ENCODE peak calls at places on chromosomes 4 and X, in nine cellular contexts. Z, F, D, L, E, M, C, K and H are unnamed samples.

GRCh38 chrX:26032141-26032917 is 105.8 kb upstream of the MAGEB18 start:
- DNase-seq in C (no peak), L (peak), D (peak), Z (no peak), E (no peak), K (no peak), F (no peak), M (peak), H (peak)

GRCh38 chr4:1495416-1496115 is 89.3 kb upstream of the NKX1-1 start:
- DNase-seq in F (no peak), E (no peak), D (no peak), M (no peak), L (no peak), K (peak), C (no peak), Z (no peak), H (no peak)

GRCh38 chrX:135484636-135485289 is 35.7 kb upstream of the INTS6L start:
- DNase-seq in Z (peak), F (no peak), L (peak), C (peak), M (no peak), D (peak), K (peak), E (peak), H (peak)

GRCh38 chr4:182448281-182449151 is 205.3 kb downstream of the TENM3 start:
- DNase-seq in K (peak), Z (peak), M (peak), F (peak), D (peak), C (peak), E (peak), L (peak), H (peak)

GRCh38 chrX:101108293-101108692 is 10.3 kb downstream of the CENPI start:
- DNase-seq in Z (no peak), E (no peak), K (no peak), F (no peak), M (no peak), L (peak), C (peak), D (peak), H (no peak)

GRCh38 chr4:52841707-52842456 is 20.2 kb upstream of the RASL11B start:
- DNase-seq in K (no peak), M (no peak), D (peak), C (peak), L (peak), F (no peak), E (no peak), Z (no peak), H (no peak)

GRCh38 chr4:12488672-12489071 is 995.5 kb downstream of the RAB28 start:
- DNase-seq in E (no peak), K (no peak), C (no peak), D (peak), L (no peak), F (peak), Z (no peak), M (no peak), H (no peak)

GRCh38 chr4:1347410-1347864 is 429 bp downstream of the UVSSA start:
- DNase-seq in D (peak), M (no peak), K (no peak), F (peak), L (peak), Z (peak), E (peak), C (peak), H (peak)

GRCh38 chr4:94304365-94304971 is 38.2 kb downstream of the HPGDS start:
- DNase-seq in F (no peak), D (peak), Z (peak), M (peak), K (no peak), C (peak), E (no peak), L (peak), H (peak)

GRCh38 chr4:186067757-186068385 is 1.1 kb upstream of the TLR3 start:
- DNase-seq in K (peak), D (peak), E (peak), Z (peak), C (peak), F (peak), L (peak), M (peak), H (peak)

GRCh38 chr4:154503598-154503997 is 12.0 kb upstream of the DCHS2 start:
- DNase-seq in F (no peak), Z (peak), M (no peak), L (peak), C (peak), K (no peak), D (peak), E (no peak), H (no peak)

GRCh38 chrX:11589573-11590110 is 76.1 kb downstream of the ARHGAP6 start:
- DNase-seq in D (no peak), E (no peak), C (no peak), K (no peak), F (no peak), L (peak), Z (no peak), M (peak), H (no peak)

GRCh38 chrX:23908219-23909003 is 605 bp downstream of the CXorf58 start:
- DNase-seq in F (no peak), D (no peak), Z (peak), C (no peak), M (no peak), E (peak), L (no peak), K (peak), H (no peak)

GRCh38 chr4:158597879-158598596 is 73.6 kb downstream of the C4orf46 start:
- DNase-seq in L (no peak), F (no peak), D (no peak), Z (no peak), K (no peak), C (no peak), M (no peak), E (no peak), H (no peak)

GRCh38 chr4:108651068-108651794 is 832 bp downstream of the OSTC start:
- DNase-seq in Z (peak), F (no peak), E (peak), C (peak), D (peak), K (no peak), M (peak), L (peak), H (peak)

GRCh38 chr4:153166971-153167501 is 37.2 kb upstream of the TRIM2 start:
- DNase-seq in M (no peak), C (peak), Z (no peak), D (peak), E (no peak), F (no peak), L (peak), K (no peak), H (peak)

GRCh38 chr4:173442223-173442932 is 43.5 kb upstream of the SCRG1 start:
- DNase-seq in D (no peak), E (no peak), L (peak), F (no peak), M (no peak), Z (no peak), K (no peak), C (no peak), H (no peak)

DNA sequence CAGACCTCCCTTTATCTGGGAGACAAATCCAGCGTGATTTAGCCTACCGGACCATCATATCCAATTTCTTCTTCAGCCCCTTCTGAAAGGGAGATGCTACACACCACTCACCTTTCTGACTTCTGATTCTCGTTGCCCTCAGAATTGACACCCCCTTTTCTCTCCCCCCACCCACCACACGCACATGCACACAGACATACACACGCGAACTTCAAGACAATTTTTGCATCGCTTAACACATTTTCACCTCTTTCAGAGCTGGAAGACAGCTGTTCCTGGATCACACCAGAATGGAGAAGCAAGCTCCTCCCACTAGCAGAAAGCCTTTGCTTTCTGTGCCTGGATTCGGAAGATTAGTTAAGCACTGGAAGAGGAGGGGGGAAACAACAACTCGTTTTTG is 1.0 kb upstream of the SNCA start:
- DNase-seq in L (peak), C (no peak), D (peak), F (no peak), Z (no peak), E (no peak), K (no peak), M (no peak), H (no peak)
- H3K4me3 ChIP-seq in L (no peak), C (no peak), D (peak), F (peak), Z (no peak), E (no peak), K (peak), M (peak), H (peak)

GRCh38 chrX:46796574-46797191 is 37.8 kb upstream of the SLC9A7 start:
- DNase-seq in K (peak), E (peak), D (peak), M (no peak), F (peak), C (peak), Z (peak), L (peak), H (peak)
- TF ChIP-seq CTCF in K (peak), E (peak), D (peak), M (peak), F (peak), C (peak), Z (peak), L (peak), H (peak)

DNA sequence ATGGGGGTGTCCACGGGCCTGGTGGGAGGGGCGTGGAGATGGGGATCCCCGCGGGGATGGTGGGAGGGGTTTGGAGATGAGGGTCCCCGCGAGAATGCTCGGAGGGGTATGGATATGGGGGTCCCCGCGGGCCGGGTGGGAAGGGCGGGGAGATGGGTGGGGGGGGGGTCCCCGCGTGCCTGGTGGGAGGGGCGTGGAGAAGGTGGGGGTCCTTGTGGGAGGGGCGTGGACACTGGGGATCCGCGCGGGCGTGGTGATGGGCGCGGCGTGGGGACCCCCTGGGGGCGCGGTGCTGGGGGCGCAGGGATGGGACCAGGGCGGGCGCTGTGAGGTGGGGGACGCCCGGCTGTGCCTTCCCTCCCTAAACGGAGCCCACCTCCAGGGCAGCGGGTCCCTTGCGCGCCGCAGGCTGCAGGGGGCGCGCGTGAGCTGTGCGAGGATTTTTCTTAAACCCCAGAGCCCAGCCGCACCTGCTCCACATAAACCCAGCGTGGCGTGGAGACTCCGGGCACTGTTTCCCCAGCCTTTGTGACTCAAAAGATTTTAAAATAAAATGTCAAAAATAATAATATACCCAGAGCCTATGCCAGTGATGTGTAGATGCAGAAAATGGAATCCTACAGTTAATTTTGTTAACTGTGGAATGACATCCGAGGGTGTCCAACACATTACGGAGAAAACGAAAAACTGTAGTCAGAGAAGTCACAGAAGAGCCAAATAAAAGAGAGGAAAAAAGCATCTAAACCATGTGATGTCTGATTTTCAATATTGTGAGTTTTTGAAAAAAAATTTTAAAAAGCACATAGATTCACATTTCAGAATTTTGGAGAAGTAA is 1.5 kb upstream of the ASMTL start:
- DNase-seq in F (peak), D (peak), C (peak), M (no peak), E (peak), L (peak), K (peak), Z (peak), H (peak)
- H3K4me3 ChIP-seq in F (peak), D (peak), C (peak), M (peak), E (no peak), L (no peak), K (peak), Z (peak), H (peak)

DNA sequence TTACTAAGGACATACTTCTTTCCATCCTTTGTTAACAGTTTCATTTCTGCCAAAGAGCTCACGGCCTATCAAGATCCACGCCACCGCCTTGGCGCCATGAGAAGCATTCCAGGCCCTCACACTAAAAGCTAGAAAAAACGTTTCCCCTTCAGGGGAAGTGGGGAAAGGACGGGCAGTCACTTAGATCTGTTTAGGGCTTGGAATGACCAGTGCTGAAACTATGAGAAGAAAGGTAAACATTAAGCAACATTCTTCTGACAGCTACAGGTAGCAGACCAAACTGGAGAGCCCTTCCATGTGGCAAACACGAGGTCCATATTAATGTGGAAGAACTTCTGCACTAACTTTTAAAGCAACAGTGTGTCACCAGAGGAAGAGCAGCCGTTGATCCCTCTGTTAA is 146.7 kb downstream of the SH3KBP1 start:
- DNase-seq in C (no peak), Z (no peak), F (no peak), E (no peak), K (no peak), M (no peak), D (no peak), L (no peak), H (no peak)
- TF ChIP-seq CTCF in C (no peak), Z (no peak), F (no peak), E (no peak), K (no peak), M (no peak), D (no peak), L (no peak), H (no peak)

GRCh38 chr4:22514431-22514830 is 1.4 kb downstream of the ADGRA3 start:
- DNase-seq in M (no peak), K (no peak), L (no peak), D (peak), F (no peak), C (peak), Z (no peak), E (no peak), H (peak)

GRCh38 chr4:22515145-22515887 is 550 bp downstream of the ADGRA3 start:
- DNase-seq in F (peak), Z (peak), M (no peak), D (peak), E (peak), L (peak), C (peak), K (peak), H (peak)

GRCh38 chr4:22515888-22516541 is at the start of gene ADGRA3:
- DNase-seq in Z (peak), E (peak), M (no peak), D (peak), L (peak), F (peak), C (peak), K (peak), H (no peak)

GRCh38 chr4:22512306-22512705 is 3.6 kb downstream of the ADGRA3 start:
- DNase-seq in M (no peak), D (no peak), L (no peak), K (no peak), C (peak), Z (no peak), E (no peak), F (no peak), H (no peak)

DNA sequence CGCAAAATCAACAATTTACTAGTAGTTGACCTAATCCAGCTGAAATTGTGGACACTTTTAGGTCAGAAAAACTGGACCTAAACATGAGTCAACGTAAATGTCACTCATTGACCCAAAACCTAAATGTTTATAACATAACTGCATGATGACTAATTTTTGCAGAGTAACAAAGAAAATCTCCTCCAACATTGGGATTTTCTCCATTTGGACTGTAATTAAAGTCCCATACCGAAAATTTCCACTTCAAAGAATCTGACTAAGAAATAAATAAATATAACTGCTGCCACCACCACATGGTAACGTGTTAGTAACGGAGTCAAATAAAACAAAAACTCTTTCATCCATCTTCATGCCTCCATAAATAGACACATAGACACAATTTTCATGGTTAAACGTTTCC is 1.9 kb downstream of the ADGRA3 start:
- DNase-seq in E (no peak), C (peak), K (no peak), D (peak), Z (no peak), F (no peak), M (peak), L (peak), H (peak)
- H3K4me3 ChIP-seq in E (no peak), C (peak), K (no peak), D (peak), Z (peak), F (no peak), M (peak), L (peak), H (peak)

DNA sequence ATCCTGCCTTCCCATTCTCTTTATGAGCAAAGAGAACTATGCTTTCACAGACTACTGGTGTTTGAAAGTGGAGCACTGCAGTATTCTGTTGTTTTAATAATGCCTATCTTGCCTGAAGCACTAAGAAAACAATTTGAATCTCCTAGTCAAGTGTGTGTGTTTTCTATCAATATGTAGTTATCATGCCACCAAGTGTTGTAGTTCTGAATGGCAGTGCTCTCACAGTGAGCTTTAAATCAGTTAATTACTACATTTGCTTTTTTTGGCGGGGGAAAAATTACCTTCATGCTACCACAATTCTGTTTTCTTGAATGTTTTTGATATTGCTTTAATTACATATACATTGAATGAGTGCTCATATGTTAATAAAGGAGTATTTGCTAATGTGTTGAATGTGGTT is 143.6 kb upstream of the FAM47A start:
- DNase-seq in C (no peak), L (no peak), M (no peak), Z (peak), K (no peak), E (no peak), D (no peak), F (no peak), H (no peak)
- TF ChIP-seq CTCF in C (no peak), L (no peak), M (no peak), Z (no peak), K (no peak), E (no peak), D (no peak), F (no peak), H (no peak)

DNA sequence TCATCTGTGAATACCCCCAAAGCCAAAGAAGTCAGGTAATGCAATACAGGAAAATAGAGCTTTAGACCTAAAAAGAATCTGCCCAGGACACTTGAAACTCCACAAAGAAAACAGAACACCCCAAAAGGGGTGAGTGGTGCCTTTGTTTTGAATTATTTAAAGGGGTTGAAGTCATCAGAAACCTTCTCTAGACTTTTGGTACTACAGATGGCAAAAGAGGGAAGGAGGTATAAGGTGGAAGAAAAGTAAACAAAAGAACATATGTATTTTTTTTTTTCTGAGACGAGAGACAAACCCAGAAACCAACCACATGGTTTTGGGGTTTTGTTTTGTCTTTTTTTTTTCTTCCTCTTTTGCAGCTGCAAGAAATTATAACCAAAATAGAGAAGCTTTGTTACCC is 1477.8 kb downstream of the C4orf33 start:
- DNase-seq in D (no peak), K (no peak), F (no peak), Z (peak), C (no peak), L (no peak), M (no peak), E (no peak), H (no peak)
- H3K4me3 ChIP-seq in D (no peak), K (no peak), F (no peak), Z (peak), C (no peak), L (no peak), M (no peak), E (no peak), H (no peak)

DNA sequence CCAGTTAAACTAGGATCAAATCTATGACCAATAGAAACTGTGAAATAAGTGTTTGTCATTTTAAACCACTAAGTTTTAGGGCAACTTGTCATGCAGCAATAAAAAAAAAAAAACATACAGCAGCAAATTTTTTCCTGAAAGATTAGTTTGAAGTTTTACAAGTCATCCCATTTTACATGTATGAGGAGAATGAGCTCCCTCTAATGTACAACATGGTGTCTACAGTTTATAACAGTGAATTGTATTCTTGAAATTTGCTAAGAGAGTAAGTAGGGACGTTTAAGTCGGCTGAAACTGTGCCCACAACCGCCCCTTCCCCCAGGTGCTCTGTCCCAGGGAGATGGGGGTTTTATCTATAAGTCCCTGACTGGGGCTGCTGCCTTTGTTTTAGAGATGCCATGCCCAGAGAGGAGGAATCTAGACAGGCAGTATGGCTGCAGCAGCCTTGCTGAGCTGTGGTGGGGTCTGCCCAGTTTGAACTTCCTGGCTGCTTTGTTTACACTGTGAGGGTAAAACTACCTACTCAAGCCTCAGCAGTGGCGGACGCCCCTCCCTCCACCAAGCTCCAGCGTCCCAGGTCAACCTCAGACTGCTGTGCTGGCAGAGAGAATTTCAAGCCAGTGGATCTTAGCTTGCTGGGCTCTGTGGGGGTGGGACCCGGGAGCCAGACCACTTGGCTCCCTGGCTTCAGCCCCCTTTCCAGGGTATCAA is 499.3 kb upstream of the CT83 start:
- DNase-seq in F (no peak), Z (no peak), E (no peak), M (no peak), D (no peak), K (no peak), L (no peak), C (no peak), H (no peak)
- TF ChIP-seq CTCF in F (no peak), Z (peak), E (no peak), M (no peak), D (no peak), K (no peak), L (no peak), C (no peak), H (no peak)